ENCODE peak calls at places on chromosomes 1 and 21, in nine cellular contexts. U, X, I, C, Q, Y, J, L and A are unnamed samples.

GRCh38 chr1:232726048-232726779 is 79.0 kb upstream of the MAP10 start:
- DNase-seq in U (no peak), X (peak), I (no peak), C (peak), Q (no peak), Y (no peak), J (peak), L (no peak), A (no peak)

GRCh38 chr1:210200090-210200736 is 32.4 kb upstream of the SERTAD4 start:
- DNase-seq in U (no peak), X (no peak), I (no peak), C (no peak), Q (no peak), Y (no peak), J (no peak), L (no peak), A (no peak)

GRCh38 chr1:165137551-165138316 is 218.8 kb downstream of the LMX1A start:
- DNase-seq in U (no peak), X (no peak), I (no peak), C (no peak), Q (no peak), Y (no peak), J (no peak), L (no peak), A (no peak)

GRCh38 chr1:153404768-153405167 is 11.6 kb upstream of the S100A7A start:
- DNase-seq in U (peak), X (no peak), I (peak), C (no peak), Q (no peak), Y (peak), J (no peak), L (no peak), A (no peak)

GRCh38 chr1:88998716-88999115 is 6.3 kb upstream of the KYAT3 start:
- DNase-seq in U (peak), X (peak), I (peak), C (peak), Q (no peak), Y (no peak), J (peak), L (no peak), A (peak)

GRCh38 chr21:43983860-43984420 is 28.2 kb upstream of the TRAPPC10 start:
- DNase-seq in U (no peak), X (no peak), I (no peak), C (no peak), Q (no peak), Y (no peak), J (no peak), L (no peak), A (no peak)

GRCh38 chr1:53512807-53513755 is 53.9 kb downstream of the DMRTB1 start:
- DNase-seq in U (no peak), X (no peak), I (no peak), C (no peak), Q (no peak), Y (no peak), J (peak), L (no peak), A (no peak)

GRCh38 chr1:19606817-19607706 is 37.0 kb upstream of the NBL1 start:
- DNase-seq in U (no peak), X (peak), I (no peak), C (peak), Q (no peak), Y (no peak), J (peak), L (peak), A (no peak)

GRCh38 chr1:201593200-201593828 is 54.4 kb downstream of the NAV1 start:
- DNase-seq in U (no peak), X (peak), I (no peak), C (peak), Q (no peak), Y (peak), J (peak), L (peak), A (peak)

GRCh38 chr21:33127154-33127893 is 57.4 kb downstream of the OLIG1 start:
- DNase-seq in U (peak), X (peak), I (peak), C (peak), Q (no peak), Y (peak), J (peak), L (peak), A (peak)

GRCh38 chr21:33133912-33134311 is 64.0 kb downstream of the OLIG1 start:
- DNase-seq in U (no peak), X (no peak), I (no peak), C (no peak), Q (no peak), Y (no peak), J (no peak), L (no peak), A (no peak)

GRCh38 chr21:33135925-33136324 is 66.0 kb downstream of the OLIG1 start:
- DNase-seq in U (no peak), X (no peak), I (no peak), C (no peak), Q (no peak), Y (no peak), J (no peak), L (no peak), A (no peak)

GRCh38 chr21:33128538-33128937 is 58.6 kb downstream of the OLIG1 start:
- DNase-seq in U (no peak), X (no peak), I (no peak), C (no peak), Q (no peak), Y (no peak), J (no peak), L (no peak), A (no peak)

GRCh38 chr21:33132054-33132453 is 62.1 kb downstream of the OLIG1 start:
- DNase-seq in U (no peak), X (no peak), I (no peak), C (no peak), Q (no peak), Y (no peak), J (no peak), L (no peak), A (no peak)
- TF ChIP-seq CTCF in U (no peak), X (no peak), I (peak), C (no peak), Q (no peak), Y (no peak), J (no peak), L (no peak), A (peak)

GRCh38 chr1:27135920-27136551 is 18.9 kb downstream of the SLC9A1 start:
- DNase-seq in U (no peak), X (no peak), I (no peak), C (peak), Q (no peak), Y (no peak), J (no peak), L (no peak), A (no peak)
- TF ChIP-seq CTCF in U (peak), X (peak), I (no peak), C (no peak), Q (no peak), Y (no peak), J (no peak), L (no peak), A (peak)

GRCh38 chr1:49765034-49765433 is 258.7 kb downstream of the AGBL4 start:
- DNase-seq in U (peak), X (no peak), I (no peak), C (no peak), Q (no peak), Y (no peak), J (no peak), L (no peak), A (no peak)
- TF ChIP-seq CTCF in U (peak), X (no peak), I (no peak), C (no peak), Q (no peak), Y (no peak), J (no peak), L (no peak), A (no peak)

GRCh38 chr1:3069491-3070303 is 694 bp downstream of the PRDM16 start:
- DNase-seq in U (peak), X (peak), I (peak), C (peak), Q (no peak), Y (peak), J (peak), L (peak), A (peak)
- TF ChIP-seq CTCF in U (no peak), X (peak), I (peak), C (peak), Q (no peak), Y (no peak), J (peak), L (peak), A (peak)

DNA sequence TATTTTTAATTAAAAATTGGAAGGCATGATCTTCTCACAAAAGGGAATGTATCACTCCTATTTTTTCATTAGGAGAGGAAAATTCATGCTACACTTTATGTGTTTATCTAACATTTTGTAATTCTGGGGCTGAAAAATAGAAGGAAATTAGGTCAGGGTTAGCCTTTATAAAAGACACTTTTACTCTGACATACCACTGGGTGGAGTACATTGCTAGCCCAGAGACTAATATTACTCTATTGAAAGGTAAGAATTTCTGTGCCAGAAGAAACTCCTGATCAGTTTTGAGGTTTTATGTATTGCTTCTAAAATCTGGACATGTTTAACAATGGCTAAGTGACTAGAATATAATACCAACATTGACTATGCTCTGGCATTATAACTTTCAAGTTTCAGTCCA is 724.6 kb downstream of the USP25 start:
- DNase-seq in U (no peak), X (peak), I (no peak), C (peak), Q (no peak), Y (no peak), J (peak), L (no peak), A (peak)
- TF ChIP-seq CTCF in U (no peak), X (peak), I (peak), C (peak), Q (no peak), Y (no peak), J (peak), L (peak), A (peak)

GRCh38 chr1:17010601-17011438 is 908 bp downstream of the ATP13A2 start:
- DNase-seq in U (peak), X (no peak), I (no peak), C (peak), Q (no peak), Y (peak), J (peak), L (no peak), A (no peak)
- TF ChIP-seq CTCF in U (no peak), X (no peak), I (no peak), C (no peak), Q (no peak), Y (no peak), J (no peak), L (no peak), A (no peak)